ENCODE peak calls at places on chromosomes 7 and 10, in six cellular contexts. One of them, this sample, is unnamed.

GRCh38 chr7:101156866-101157589 is 2.8 kb downstream of the AP1S1 start:
- DNase-seq in lung: no peak
- DNase-seq in foreskin fibroblast: no peak
- DNase-seq in body of pancreas: no peak
- DNase-seq in osteocyte: no peak
- DNase-seq in heart right ventricle: no peak
- DNase-seq in this sample: no peak

GRCh38 chr7:129168219-129168991 is 20.0 kb upstream of the SMO start:
- DNase-seq in lung: no peak
- DNase-seq in heart right ventricle: no peak
- DNase-seq in body of pancreas: no peak
- DNase-seq in foreskin fibroblast: no peak
- DNase-seq in osteocyte: no peak
- DNase-seq in this sample: no peak

GRCh38 chr7:37643876-37644275 is 39.7 kb upstream of the GPR141 start:
- DNase-seq in foreskin fibroblast: no peak
- DNase-seq in osteocyte: no peak
- DNase-seq in lung: no peak
- DNase-seq in heart right ventricle: no peak
- DNase-seq in body of pancreas: no peak
- DNase-seq in this sample: no peak

GRCh38 chr10:114181971-114182370 is 2.8 kb downstream of the TDRD1 start:
- DNase-seq in heart right ventricle: peak
- DNase-seq in osteocyte: no peak
- DNase-seq in body of pancreas: peak
- DNase-seq in foreskin fibroblast: no peak
- DNase-seq in lung: peak
- DNase-seq in this sample: no peak

GRCh38 chr10:88528196-88528595 is 54.9 kb downstream of the RNLS start:
- DNase-seq in foreskin fibroblast: no peak
- DNase-seq in heart right ventricle: no peak
- DNase-seq in lung: no peak
- DNase-seq in osteocyte: no peak
- DNase-seq in body of pancreas: no peak
- DNase-seq in this sample: no peak

GRCh38 chr7:7795736-7796135 is 77.3 kb upstream of the RPA3 start:
- DNase-seq in osteocyte: no peak
- DNase-seq in body of pancreas: no peak
- DNase-seq in foreskin fibroblast: peak
- DNase-seq in heart right ventricle: no peak
- DNase-seq in lung: no peak
- DNase-seq in this sample: no peak

GRCh38 chr10:11578802-11579255 is 32.6 kb downstream of the USP6NL start:
- DNase-seq in foreskin fibroblast: no peak
- DNase-seq in lung: no peak
- DNase-seq in body of pancreas: no peak
- DNase-seq in osteocyte: no peak
- DNase-seq in heart right ventricle: no peak
- DNase-seq in this sample: no peak

GRCh38 chr10:102113956-102114857 is 6.0 kb downstream of the LDB1 start:
- DNase-seq in body of pancreas: peak
- DNase-seq in lung: no peak
- DNase-seq in osteocyte: no peak
- DNase-seq in foreskin fibroblast: peak
- DNase-seq in heart right ventricle: peak
- DNase-seq in this sample: peak

GRCh38 chr10:125158528-125159485 is 1.6 kb downstream of the CTBP2 start:
- DNase-seq in lung: peak
- DNase-seq in foreskin fibroblast: peak
- DNase-seq in body of pancreas: peak
- DNase-seq in osteocyte: peak
- DNase-seq in heart right ventricle: peak
- DNase-seq in this sample: no peak

GRCh38 chr10:105691811-105692210 is 1050.7 kb downstream of the SORCS3 start:
- DNase-seq in foreskin fibroblast: peak
- DNase-seq in body of pancreas: peak
- DNase-seq in heart right ventricle: no peak
- DNase-seq in osteocyte: no peak
- DNase-seq in lung: no peak
- DNase-seq in this sample: no peak

GRCh38 chr10:62153191-62153590 is 115.5 kb downstream of the RTKN2 start:
- DNase-seq in heart right ventricle: no peak
- DNase-seq in body of pancreas: peak
- DNase-seq in osteocyte: no peak
- DNase-seq in foreskin fibroblast: peak
- DNase-seq in lung: no peak
- DNase-seq in this sample: no peak

GRCh38 chr7:15326044-15326644 is 235.7 kb downstream of the AGMO start:
- DNase-seq in heart right ventricle: no peak
- DNase-seq in body of pancreas: no peak
- DNase-seq in lung: no peak
- DNase-seq in osteocyte: no peak
- DNase-seq in foreskin fibroblast: peak
- DNase-seq in this sample: no peak

GRCh38 chr10:84198206-84198915 is 4.0 kb downstream of the CDHR1 start:
- DNase-seq in osteocyte: no peak
- DNase-seq in foreskin fibroblast: no peak
- DNase-seq in lung: no peak
- DNase-seq in body of pancreas: no peak
- DNase-seq in heart right ventricle: no peak
- DNase-seq in this sample: no peak

GRCh38 chr7:120725376-120726039 is 132.4 kb downstream of the TSPAN12 start:
- DNase-seq in heart right ventricle: no peak
- DNase-seq in osteocyte: no peak
- DNase-seq in body of pancreas: no peak
- DNase-seq in foreskin fibroblast: peak
- DNase-seq in lung: no peak
- DNase-seq in this sample: no peak

GRCh38 chr10:109633846-109634245 is 289.5 kb downstream of the XPNPEP1 start:
- DNase-seq in lung: no peak
- DNase-seq in osteocyte: no peak
- DNase-seq in body of pancreas: no peak
- DNase-seq in foreskin fibroblast: no peak
- DNase-seq in heart right ventricle: no peak
- DNase-seq in this sample: no peak

GRCh38 chr10:35326466-35327235 is 9.7 kb upstream of the CCNY start:
- DNase-seq in foreskin fibroblast: no peak
- DNase-seq in heart right ventricle: no peak
- DNase-seq in lung: no peak
- DNase-seq in osteocyte: no peak
- DNase-seq in body of pancreas: no peak
- DNase-seq in this sample: no peak

GRCh38 chr10:67763499-67764011 is 67.6 kb upstream of the CTNNA3 start:
- DNase-seq in osteocyte: no peak
- DNase-seq in lung: peak
- DNase-seq in heart right ventricle: peak
- DNase-seq in body of pancreas: peak
- DNase-seq in foreskin fibroblast: peak
- DNase-seq in this sample: peak

GRCh38 chr7:76364198-76364584 is 5.4 kb upstream of the YWHAG start:
- DNase-seq in osteocyte: no peak
- DNase-seq in body of pancreas: peak
- DNase-seq in lung: no peak
- DNase-seq in heart right ventricle: peak
- DNase-seq in foreskin fibroblast: peak
- DNase-seq in this sample: no peak

GRCh38 chr10:26621243-26621888 is 76.1 kb upstream of the PDSS1 start:
- DNase-seq in lung: no peak
- DNase-seq in body of pancreas: no peak
- DNase-seq in osteocyte: no peak
- DNase-seq in foreskin fibroblast: no peak
- DNase-seq in heart right ventricle: no peak
- DNase-seq in this sample: no peak

GRCh38 chr10:86017841-86018734 is 348.5 kb downstream of the GRID1 start:
- DNase-seq in body of pancreas: peak
- DNase-seq in heart right ventricle: peak
- DNase-seq in osteocyte: peak
- DNase-seq in foreskin fibroblast: no peak
- DNase-seq in lung: peak
- DNase-seq in this sample: no peak

GRCh38 chr7:41777894-41778596 is 75.2 kb upstream of the INHBA start:
- DNase-seq in body of pancreas: peak
- DNase-seq in osteocyte: no peak
- DNase-seq in lung: no peak
- DNase-seq in foreskin fibroblast: no peak
- DNase-seq in heart right ventricle: no peak
- DNase-seq in this sample: no peak

GRCh38 chr7:23472974-23473847 is 2.9 kb upstream of the IGF2BP3 start:
- DNase-seq in osteocyte: no peak
- DNase-seq in heart right ventricle: no peak
- DNase-seq in foreskin fibroblast: peak
- DNase-seq in lung: no peak
- DNase-seq in body of pancreas: no peak
- DNase-seq in this sample: no peak

GRCh38 chr7:76400248-76400647 is 9.2 kb downstream of the SSC4D start:
- DNase-seq in body of pancreas: no peak
- DNase-seq in foreskin fibroblast: no peak
- DNase-seq in heart right ventricle: no peak
- DNase-seq in osteocyte: no peak
- DNase-seq in lung: no peak
- DNase-seq in this sample: no peak

GRCh38 chr7:122528879-122529481 is 169.9 kb downstream of the RNF133 start:
- DNase-seq in body of pancreas: no peak
- DNase-seq in foreskin fibroblast: peak
- DNase-seq in osteocyte: no peak
- DNase-seq in lung: no peak
- DNase-seq in heart right ventricle: no peak
- DNase-seq in this sample: no peak

GRCh38 chr10:86596266-86596665 is 58.1 kb upstream of the OPN4 start:
- DNase-seq in heart right ventricle: no peak
- DNase-seq in body of pancreas: no peak
- DNase-seq in foreskin fibroblast: peak
- DNase-seq in lung: no peak
- DNase-seq in osteocyte: no peak
- DNase-seq in this sample: no peak

GRCh38 chr7:112399501-112399900 is 50.8 kb upstream of the IFRD1 start:
- DNase-seq in lung: no peak
- DNase-seq in body of pancreas: no peak
- DNase-seq in foreskin fibroblast: peak
- DNase-seq in heart right ventricle: no peak
- DNase-seq in osteocyte: no peak
- DNase-seq in this sample: no peak

GRCh38 chr7:66013938-66014337 is 31.9 kb upstream of the GUSB start:
- DNase-seq in body of pancreas: peak
- DNase-seq in osteocyte: no peak
- DNase-seq in heart right ventricle: peak
- DNase-seq in lung: peak
- DNase-seq in foreskin fibroblast: peak
- DNase-seq in this sample: no peak

GRCh38 chr10:6457376-6457775 is 122.7 kb downstream of the PRKCQ start:
- DNase-seq in body of pancreas: no peak
- DNase-seq in foreskin fibroblast: no peak
- DNase-seq in osteocyte: no peak
- DNase-seq in lung: no peak
- DNase-seq in heart right ventricle: no peak
- DNase-seq in this sample: no peak

DNA sequence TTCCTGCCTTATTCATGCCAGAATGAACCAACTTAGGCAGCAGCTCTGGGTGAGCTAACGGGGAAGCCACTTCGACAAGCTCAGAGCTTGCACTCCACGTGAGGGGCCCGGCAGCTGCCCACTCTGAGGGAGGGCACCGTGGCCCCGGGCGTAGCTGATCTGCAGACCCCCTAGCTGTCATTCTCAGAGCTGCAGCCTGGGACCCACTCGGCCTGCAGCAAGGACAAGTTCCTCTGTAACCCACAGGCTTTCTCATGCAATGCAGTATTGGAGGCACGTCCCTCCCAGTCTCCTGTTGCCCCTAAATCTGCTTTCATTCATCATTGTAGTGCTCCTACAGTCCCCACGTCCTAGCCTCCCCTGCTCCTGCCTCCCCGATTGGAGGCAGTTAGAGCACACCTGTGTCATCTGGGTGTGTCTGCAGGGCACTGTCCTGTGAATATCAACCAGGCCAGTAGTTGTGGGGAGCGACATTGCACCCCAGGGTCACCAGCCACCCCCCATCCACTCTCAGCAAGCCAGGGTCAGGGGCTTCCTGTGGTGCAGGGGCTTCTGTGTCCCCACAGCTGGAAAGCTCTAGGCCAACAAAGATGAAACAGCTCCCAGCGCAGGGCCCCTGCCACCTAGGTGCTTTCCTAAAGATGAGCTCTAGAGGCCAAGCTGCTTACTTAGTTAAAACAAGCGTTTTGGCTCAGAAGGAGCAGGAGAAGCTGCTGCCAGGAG is 333.7 kb downstream of the ADARB2 start:
- DNase-seq in body of pancreas: no peak
- DNase-seq in osteocyte: peak
- DNase-seq in heart right ventricle: no peak
- DNase-seq in foreskin fibroblast: no peak
- DNase-seq in lung: no peak
- DNase-seq in this sample: no peak
- TF ChIP-seq CTCF in body of pancreas: no peak
- TF ChIP-seq CTCF in osteocyte: peak
- TF ChIP-seq CTCF in heart right ventricle: no peak
- TF ChIP-seq CTCF in foreskin fibroblast: no peak
- TF ChIP-seq CTCF in lung: no peak
- TF ChIP-seq CTCF in this sample: peak

GRCh38 chr7:110534241-110534931 is 556.5 kb upstream of the LRRN3 start:
- DNase-seq in osteocyte: no peak
- DNase-seq in foreskin fibroblast: peak
- DNase-seq in lung: no peak
- DNase-seq in heart right ventricle: no peak
- DNase-seq in body of pancreas: no peak
- DNase-seq in this sample: no peak
- TF ChIP-seq CTCF in osteocyte: peak
- TF ChIP-seq CTCF in foreskin fibroblast: no peak
- TF ChIP-seq CTCF in lung: no peak
- TF ChIP-seq CTCF in heart right ventricle: no peak
- TF ChIP-seq CTCF in body of pancreas: no peak
- TF ChIP-seq CTCF in this sample: no peak

GRCh38 chr10:19226025-19226424 is 177.4 kb downstream of the MALRD1 start:
- DNase-seq in body of pancreas: no peak
- DNase-seq in foreskin fibroblast: no peak
- DNase-seq in heart right ventricle: no peak
- DNase-seq in osteocyte: no peak
- DNase-seq in lung: no peak
- DNase-seq in this sample: no peak

GRCh38 chr10:19231034-19231433 is 182.4 kb downstream of the MALRD1 start:
- DNase-seq in body of pancreas: no peak
- DNase-seq in foreskin fibroblast: no peak
- DNase-seq in osteocyte: no peak
- DNase-seq in lung: no peak
- DNase-seq in heart right ventricle: no peak
- DNase-seq in this sample: no peak
- TF ChIP-seq CTCF in body of pancreas: no peak
- TF ChIP-seq CTCF in foreskin fibroblast: no peak
- TF ChIP-seq CTCF in osteocyte: no peak
- TF ChIP-seq CTCF in lung: no peak
- TF ChIP-seq CTCF in heart right ventricle: no peak
- TF ChIP-seq CTCF in this sample: no peak

DNA sequence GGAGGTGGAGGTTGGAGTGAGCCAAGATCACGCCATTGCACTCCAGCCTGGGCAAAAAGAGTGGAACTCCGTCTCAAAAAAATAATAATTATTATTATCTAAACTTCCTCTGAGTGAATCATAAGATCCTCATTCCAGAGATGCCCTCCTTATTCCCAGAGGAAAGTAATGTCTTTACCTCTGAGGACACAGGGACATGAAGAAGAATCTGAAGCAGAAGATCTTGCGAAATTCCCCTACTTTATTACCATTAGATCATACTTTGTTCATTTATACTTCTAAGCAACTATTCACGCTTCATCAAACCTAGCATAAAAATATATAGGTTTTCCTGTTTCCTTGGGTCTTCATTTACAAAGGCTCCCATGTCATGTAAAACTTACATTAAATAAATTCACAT is 143.1 kb downstream of the ETV1 start:
- DNase-seq in body of pancreas: no peak
- DNase-seq in heart right ventricle: no peak
- DNase-seq in lung: no peak
- DNase-seq in osteocyte: no peak
- DNase-seq in foreskin fibroblast: peak
- DNase-seq in this sample: no peak
- TF ChIP-seq CTCF in body of pancreas: no peak
- TF ChIP-seq CTCF in heart right ventricle: no peak
- TF ChIP-seq CTCF in lung: no peak
- TF ChIP-seq CTCF in osteocyte: no peak
- TF ChIP-seq CTCF in foreskin fibroblast: no peak
- TF ChIP-seq CTCF in this sample: no peak

This sample was measured in progenitor cell of endocrine pancreas.